ENCODE peak calls at places on chromosomes 1 and 21, in eight cellular contexts. A is dorsolateral prefrontal cortex; P is Ammon's horn; S is cardiac fibroblast; L is activated naive CD4-positive, alpha-beta T cell; B is Caki2; W is choroid plexus epithelial cell; N is NCI-H1694 treated with DMSO at 0.1 percent for 48 hours. E is an unnamed sample.

GRCh38 chr1:208203127-208203847 is 40.9 kb downstream of the PLXNA2 start:
- DNase-seq in A (peak; percentile 66), P (peak; percentile 46), S (peak; percentile 95), L (no peak), B (peak; percentile 14), W (peak; percentile 78), N (peak; percentile 72), E (no peak)

GRCh38 chr1:75542818-75543570 is 67.9 kb downstream of the SLC44A5 start:
- DNase-seq in A (no peak), P (no peak), S (no peak), L (no peak), B (peak; percentile 68), W (peak; percentile 4), N (no peak), E (no peak)

GRCh38 chr1:158654079-158654478 is 32.4 kb downstream of the SPTA1 start:
- DNase-seq in A (no peak), P (no peak), S (no peak), L (no peak), B (no peak), W (no peak), N (no peak), E (no peak)

GRCh38 chr1:41041866-41042265 is 20.3 kb upstream of the SLFNL1 start:
- DNase-seq in A (no peak), P (no peak), S (peak; percentile 63), L (no peak), B (no peak), W (peak; percentile 74), N (no peak), E (no peak)

GRCh38 chr21:42389449-42389835 is 6.4 kb downstream of the TMPRSS3 start:
- DNase-seq in A (no peak), P (no peak), S (no peak), L (no peak), B (no peak), W (no peak), N (no peak), E (no peak)

GRCh38 chr1:217674330-217674729 is 43.2 kb downstream of the SPATA17 start:
- DNase-seq in A (no peak), P (no peak), S (no peak), L (no peak), B (no peak), W (no peak), N (no peak), E (no peak)

GRCh38 chr1:232726048-232726779 is 79.0 kb upstream of the MAP10 start:
- DNase-seq in A (no peak), P (no peak), S (no peak), L (no peak), B (no peak), W (no peak), N (no peak), E (no peak)

GRCh38 chr1:24641646-24642151 is 1.4 kb upstream of the SRRM1 start:
- DNase-seq in A (no peak), P (peak; percentile 11), S (peak; percentile 47), L (peak; percentile 9), B (no peak), W (peak; percentile 41), N (no peak), E (no peak)

GRCh38 chr1:36175137-36176095 is 19.5 kb downstream of the MAP7D1 start:
- DNase-seq in A (peak; percentile 70), P (no peak), S (peak; percentile 53), L (no peak), B (no peak), W (peak; percentile 86), N (no peak), E (no peak)

GRCh38 chr1:185349556-185349955 is 32.5 kb upstream of the IVNS1ABP start:
- DNase-seq in A (no peak), P (no peak), S (no peak), L (no peak), B (no peak), W (no peak), N (no peak), E (no peak)

GRCh38 chr1:226201029-226201593 is 14.6 kb upstream of the ACBD3 start:
- DNase-seq in A (no peak), P (no peak), S (peak; percentile 49), L (no peak), B (no peak), W (peak; percentile 57), N (no peak), E (no peak)

GRCh38 chr1:35611655-35612054 is 29.7 kb downstream of the PSMB2 start:
- DNase-seq in A (no peak), P (no peak), S (no peak), L (no peak), B (no peak), W (no peak), N (no peak), E (no peak)

GRCh38 chr1:156901966-156902922 is 8.7 kb downstream of the PEAR1 start:
- DNase-seq in A (no peak), P (no peak), S (no peak), L (no peak), B (no peak), W (peak; percentile 23), N (no peak), E (no peak)

GRCh38 chr1:159752135-159752580 is 28.6 kb upstream of the DUSP23 start:
- DNase-seq in A (no peak), P (peak; percentile 4), S (peak; percentile 95), L (no peak), B (no peak), W (peak; percentile 58), N (no peak), E (no peak)

GRCh38 chr1:154434346-154435075 is 29.4 kb downstream of the IL6R start:
- DNase-seq in A (peak; percentile 54), P (peak; percentile 62), S (peak; percentile 85), L (no peak), B (no peak), W (peak; percentile 47), N (no peak), E (no peak)

GRCh38 chr1:172477741-172478140 is 33.9 kb upstream of the PIGC start:
- DNase-seq in A (no peak), P (no peak), S (no peak), L (no peak), B (no peak), W (no peak), N (no peak), E (no peak)

GRCh38 chr1:217322834-217323233 is 308.1 kb downstream of the GPATCH2 start:
- DNase-seq in A (no peak), P (peak; percentile 40), S (no peak), L (no peak), B (no peak), W (no peak), N (no peak), E (no peak)

GRCh38 chr1:233844697-233845096 is 59.8 kb upstream of the SLC35F3 start:
- DNase-seq in A (no peak), P (no peak), S (no peak), L (no peak), B (peak; percentile 10), W (no peak), N (no peak), E (no peak)

GRCh38 chr1:179707406-179707805 is 35.7 kb upstream of the FAM163A start:
- DNase-seq in A (no peak), P (no peak), S (no peak), L (no peak), B (no peak), W (no peak), N (no peak), E (no peak)

GRCh38 chr1:105260018-105260417 is 1510.3 kb downstream of the AMY1C start:
- DNase-seq in A (no peak), P (no peak), S (no peak), L (no peak), B (no peak), W (no peak), N (no peak), E (no peak)

GRCh38 chr1:36772837-36773495 is 261.3 kb downstream of the GRIK3 start:
- DNase-seq in A (no peak), P (no peak), S (no peak), L (no peak), B (no peak), W (no peak), N (no peak), E (no peak)

GRCh38 chr1:234721476-234722266 is 111.7 kb upstream of the IRF2BP2 start:
- DNase-seq in A (no peak), P (peak; percentile 65), S (peak; percentile 91), L (no peak), B (no peak), W (peak; percentile 95), N (no peak), E (no peak)

GRCh38 chr1:11434506-11434905 is 44.4 kb upstream of the DISP3 start:
- DNase-seq in A (no peak), P (no peak), S (no peak), L (no peak), B (no peak), W (no peak), N (peak; percentile 86), E (peak; percentile 40)